ENCODE peak calls at places on chromosome 22, in ten cellular contexts. L is stomach, R is AG04450, W is cardiac muscle cell, K is mesothelial cell of epicardium, V is MM.1S, F is keratinocyte, A is heart left ventricle, S is endothelial cell of umbilical vein, I is body of pancreas. Y is an unnamed sample.

GRCh38 chr22:27405672-27406388 is 395.7 kb downstream of the MN1 start:
- DNase-seq in S (peak; percentile 43), R (no peak), V (peak; percentile 11), A (peak; percentile 62), K (no peak), I (peak; percentile 77), F (no peak), W (peak; percentile 70), L (peak; percentile 73), Y (no peak)

GRCh38 chr22:27391092-27391770 is 410.3 kb downstream of the MN1 start:
- DNase-seq in S (no peak), F (no peak), I (peak; percentile 28), W (peak; percentile 83), K (no peak), V (no peak), A (peak; percentile 52), L (no peak), R (no peak), Y (no peak)

GRCh38 chr22:30308518-30309230 is 18.1 kb downstream of the TBC1D10A start:
- DNase-seq in W (no peak), S (no peak), K (no peak), V (peak; percentile 54), R (no peak), L (no peak), I (no peak), F (no peak), A (no peak), Y (no peak)

GRCh38 chr22:30212996-30213441 is 33.5 kb downstream of the LIF start:
- DNase-seq in F (no peak), R (no peak), V (no peak), S (no peak), W (peak; percentile 93), A (peak; percentile 31), K (no peak), I (no peak), L (no peak), Y (no peak)

GRCh38 chr22:40817737-40818136 is 1.4 kb downstream of the SLC25A17 start:
- DNase-seq in V (peak; percentile 66), L (no peak), K (no peak), R (no peak), F (no peak), A (no peak), I (no peak), S (no peak), W (no peak), Y (no peak)

GRCh38 chr22:37105154-37105553 is 4.4 kb downstream of the TMPRSS6 start:
- DNase-seq in K (no peak), A (no peak), R (no peak), W (peak; percentile 17), L (no peak), I (no peak), S (no peak), V (no peak), F (no peak), Y (no peak)

GRCh38 chr22:37214431-37215025 is 2.3 kb upstream of the SSTR3 start:
- DNase-seq in I (no peak), K (no peak), V (no peak), A (no peak), S (no peak), R (no peak), W (no peak), L (no peak), F (no peak), Y (no peak)

GRCh38 chr22:48749555-48750227 is 1078.0 kb downstream of the BRD1 start:
- DNase-seq in V (no peak), R (no peak), K (no peak), S (no peak), I (no peak), F (no peak), A (no peak), L (peak; percentile 24), W (no peak), Y (no peak)

GRCh38 chr22:39690901-39691620 is 120.5 kb downstream of the CACNA1I start:
- DNase-seq in S (no peak), R (no peak), I (no peak), W (peak; percentile 20), F (no peak), A (no peak), L (no peak), V (no peak), K (no peak), Y (no peak)

GRCh38 chr22:36081023-36081431 is 52.4 kb upstream of the RBFOX2 start:
- DNase-seq in L (no peak), S (no peak), V (no peak), W (peak; percentile 62), A (no peak), K (no peak), F (no peak), R (peak; percentile 74), I (no peak), Y (no peak)

GRCh38 chr22:33923660-33924246 is 3.5 kb upstream of the LARGE1 start:
- DNase-seq in W (peak; percentile 82), F (peak; percentile 32), V (peak; percentile 82), S (peak; percentile 28), I (peak; percentile 74), K (no peak), L (peak; percentile 71), R (peak; percentile 23), A (peak; percentile 45), Y (no peak)

GRCh38 chr22:35446365-35446764 is 46.4 kb downstream of the MCM5 start:
- DNase-seq in S (peak; percentile 50), L (no peak), W (peak; percentile 86), A (no peak), I (no peak), R (peak; percentile 77), F (peak; percentile 26), K (no peak), V (no peak), Y (no peak)

GRCh38 chr22:34696557-34696956 is 369.4 kb upstream of the ISX start:
- DNase-seq in R (no peak), S (no peak), K (no peak), A (no peak), V (no peak), I (no peak), F (no peak), W (no peak), L (no peak), Y (no peak)

GRCh38 chr22:39144101-39144815 is 8.2 kb downstream of the CBX7 start:
- DNase-seq in W (peak; percentile 54), F (no peak), V (peak; percentile 89), I (no peak), L (peak; percentile 60), A (no peak), R (no peak), K (no peak), S (no peak), Y (peak; percentile 52)

DNA sequence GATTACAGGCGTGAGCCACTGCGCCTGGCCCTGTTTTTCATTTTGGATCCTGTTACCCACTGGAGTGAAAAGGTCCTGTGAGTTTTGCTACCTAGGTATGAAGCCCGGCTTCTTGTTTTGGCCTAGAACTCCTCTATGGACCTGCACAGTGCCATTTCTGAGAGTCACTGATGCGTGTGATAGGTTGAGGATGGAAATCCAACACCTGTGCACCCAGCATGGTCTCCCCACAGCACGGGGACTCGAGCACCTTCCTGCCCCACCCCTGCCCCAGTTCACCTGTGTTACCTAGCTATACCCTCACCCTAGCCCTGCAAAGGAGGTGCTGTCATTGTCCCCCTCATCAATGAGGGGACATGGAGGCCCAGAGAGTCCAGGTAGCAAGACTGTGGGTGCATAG is 5.1 kb downstream of the FBLN1 start:
- DNase-seq in R (no peak), F (no peak), I (no peak), L (no peak), S (no peak), A (no peak), W (no peak), K (no peak), V (no peak), Y (no peak)
- TF ChIP-seq CTCF in R (no peak), F (no peak), I (no peak), L (no peak), S (no peak), A (no peak), W (no peak), K (no peak), V (no peak), Y (no peak)

GRCh38 chr22:50221410-50222300 is 20.8 kb downstream of the SELENOO start:
- DNase-seq in S (no peak), A (no peak), W (no peak), L (no peak), V (no peak), F (no peak), K (no peak), I (no peak), R (no peak), Y (no peak)
- TF ChIP-seq CTCF in S (peak; percentile 13), A (no peak), W (peak; percentile 4), L (no peak), V (no peak), F (peak; percentile 31), K (no peak), I (no peak), R (no peak), Y (no peak)

DNA sequence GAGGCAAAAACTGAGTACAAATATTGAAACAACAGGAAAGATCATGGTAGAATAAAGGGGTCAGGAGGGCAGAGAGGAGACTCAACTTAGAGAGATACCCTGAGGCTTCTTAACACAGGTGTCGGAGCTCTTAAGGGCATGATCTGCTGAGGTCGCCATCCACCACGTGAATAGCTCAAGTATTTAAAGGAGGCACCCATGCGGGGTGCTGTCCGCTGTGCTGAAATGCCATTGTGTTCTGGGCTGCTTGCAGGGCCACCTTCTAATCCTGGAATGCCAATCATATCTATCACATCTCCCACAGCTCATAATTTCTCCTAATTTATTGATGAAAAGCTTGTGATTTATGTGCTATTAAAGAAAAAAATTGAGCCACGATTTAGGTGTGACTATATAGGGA is 90.2 kb downstream of the SEZ6L start:
- DNase-seq in F (no peak), S (peak; percentile 14), L (no peak), I (no peak), R (no peak), V (peak; percentile 43), K (no peak), W (peak; percentile 4), A (no peak), Y (no peak)
- TF ChIP-seq CTCF in F (peak; percentile 33), S (no peak), L (no peak), I (no peak), R (no peak), V (no peak), K (no peak), W (no peak), A (no peak), Y (no peak)

GRCh38 chr22:20494978-20495860 is at the start of gene KLHL22:
- DNase-seq in R (no peak), F (no peak), W (no peak), L (peak; percentile 40), V (peak; percentile 53), S (peak; percentile 49), A (peak; percentile 47), K (peak; percentile 31), I (peak; percentile 46), Y (no peak)

GRCh38 chr22:20497426-20497825 is 1.8 kb upstream of the KLHL22 start:
- DNase-seq in S (no peak), I (no peak), R (no peak), L (no peak), F (no peak), A (no peak), V (no peak), W (no peak), K (no peak), Y (no peak)

GRCh38 chr22:20498913-20499312 is 3.3 kb upstream of the KLHL22 start:
- DNase-seq in R (no peak), L (no peak), F (no peak), K (no peak), A (no peak), W (no peak), V (no peak), S (no peak), I (no peak), Y (no peak)

GRCh38 chr22:20499769-20500168 is 4.2 kb upstream of the KLHL22 start:
- DNase-seq in A (no peak), S (no peak), K (no peak), R (no peak), V (no peak), I (no peak), W (no peak), L (no peak), F (no peak), Y (no peak)

GRCh38 chr22:20495861-20496681 is 476 bp upstream of the KLHL22 start:
- DNase-seq in A (peak; percentile 94), S (peak; percentile 91), F (no peak), V (peak; percentile 96), I (peak; percentile 91), R (peak; percentile 49), L (peak; percentile 94), K (peak; percentile 93), W (peak; percentile 95), Y (peak; percentile 95)
- TF ChIP-seq CTCF in A (peak; percentile 90), S (peak; percentile 87), F (peak; percentile 95), V (peak; percentile 94), I (peak; percentile 89), R (peak; percentile 92), L (no peak), K (no peak), W (peak; percentile 96), Y (peak; percentile 68)

Y was measured in activated B cell treated with CpG ODN at 0.5 μM for 24 hours.